ENCODE peak calls at places on chromosome 4, in nine cellular contexts. One of them, this sample, is unnamed.

GRCh38 chr4:121873604-121874003 is 3.3 kb upstream of the BBS7 start:
- DNase-seq in cardiac muscle cell: no peak
- DNase-seq in astrocyte of the cerebellum: no peak
- DNase-seq in lung: no peak
- DNase-seq in upper lobe of right lung: no peak
- DNase-seq in mucosa of descending colon: no peak
- DNase-seq in tibial artery: no peak
- DNase-seq in astrocyte of the spinal cord: no peak
- DNase-seq in tibial nerve: no peak
- DNase-seq in this sample: no peak

GRCh38 chr4:76219299-76220055 is 5.9 kb upstream of the SCARB2 start:
- DNase-seq in cardiac muscle cell: peak
- DNase-seq in astrocyte of the cerebellum: no peak
- DNase-seq in lung: no peak
- DNase-seq in upper lobe of right lung: no peak
- DNase-seq in mucosa of descending colon: no peak
- DNase-seq in tibial artery: no peak
- DNase-seq in astrocyte of the spinal cord: no peak
- DNase-seq in tibial nerve: peak
- DNase-seq in this sample: no peak

GRCh38 chr4:159455675-159456235 is 352.9 kb downstream of the RAPGEF2 start:
- DNase-seq in cardiac muscle cell: peak
- DNase-seq in astrocyte of the cerebellum: no peak
- DNase-seq in lung: no peak
- DNase-seq in upper lobe of right lung: no peak
- DNase-seq in mucosa of descending colon: peak
- DNase-seq in tibial artery: no peak
- DNase-seq in astrocyte of the spinal cord: peak
- DNase-seq in tibial nerve: peak
- DNase-seq in this sample: no peak

GRCh38 chr4:67573193-67573592 is 14.7 kb downstream of the STAP1 start:
- DNase-seq in cardiac muscle cell: no peak
- DNase-seq in astrocyte of the cerebellum: no peak
- DNase-seq in lung: no peak
- DNase-seq in upper lobe of right lung: no peak
- DNase-seq in mucosa of descending colon: no peak
- DNase-seq in tibial artery: no peak
- DNase-seq in astrocyte of the spinal cord: no peak
- DNase-seq in tibial nerve: no peak
- DNase-seq in this sample: no peak

GRCh38 chr4:152936446-152937279 is 540 bp downstream of the FHDC1 start:
- DNase-seq in cardiac muscle cell: no peak
- DNase-seq in astrocyte of the cerebellum: no peak
- DNase-seq in lung: no peak
- DNase-seq in upper lobe of right lung: peak
- DNase-seq in mucosa of descending colon: peak
- DNase-seq in tibial artery: no peak
- DNase-seq in astrocyte of the spinal cord: no peak
- DNase-seq in tibial nerve: no peak
- DNase-seq in this sample: peak

GRCh38 chr4:144190009-144190408 is 49.5 kb upstream of the GYPA start:
- DNase-seq in cardiac muscle cell: no peak
- DNase-seq in astrocyte of the cerebellum: no peak
- DNase-seq in lung: no peak
- DNase-seq in upper lobe of right lung: no peak
- DNase-seq in mucosa of descending colon: no peak
- DNase-seq in tibial artery: no peak
- DNase-seq in astrocyte of the spinal cord: no peak
- DNase-seq in tibial nerve: no peak
- DNase-seq in this sample: no peak

GRCh38 chr4:141705747-141706377 is 69.5 kb downstream of the IL15 start:
- DNase-seq in cardiac muscle cell: no peak
- DNase-seq in astrocyte of the cerebellum: no peak
- DNase-seq in lung: no peak
- DNase-seq in upper lobe of right lung: no peak
- DNase-seq in mucosa of descending colon: no peak
- DNase-seq in tibial artery: no peak
- DNase-seq in astrocyte of the spinal cord: no peak
- DNase-seq in tibial nerve: no peak
- DNase-seq in this sample: no peak

GRCh38 chr4:73335717-73336116 is 68.4 kb upstream of the ALB start:
- DNase-seq in cardiac muscle cell: no peak
- DNase-seq in astrocyte of the cerebellum: no peak
- DNase-seq in lung: no peak
- DNase-seq in upper lobe of right lung: no peak
- DNase-seq in mucosa of descending colon: no peak
- DNase-seq in tibial artery: no peak
- DNase-seq in astrocyte of the spinal cord: no peak
- DNase-seq in tibial nerve: no peak
- DNase-seq in this sample: no peak

GRCh38 chr4:184815046-184815877 is 10.5 kb downstream of the ACSL1 start:
- DNase-seq in cardiac muscle cell: peak
- DNase-seq in astrocyte of the cerebellum: no peak
- DNase-seq in lung: peak
- DNase-seq in upper lobe of right lung: peak
- DNase-seq in mucosa of descending colon: peak
- DNase-seq in tibial artery: peak
- DNase-seq in astrocyte of the spinal cord: peak
- DNase-seq in tibial nerve: peak
- DNase-seq in this sample: peak

GRCh38 chr4:184817494-184818215 is 8.1 kb downstream of the ACSL1 start:
- DNase-seq in cardiac muscle cell: no peak
- DNase-seq in astrocyte of the cerebellum: no peak
- DNase-seq in lung: no peak
- DNase-seq in upper lobe of right lung: no peak
- DNase-seq in mucosa of descending colon: no peak
- DNase-seq in tibial artery: no peak
- DNase-seq in astrocyte of the spinal cord: no peak
- DNase-seq in tibial nerve: no peak
- DNase-seq in this sample: peak

GRCh38 chr4:184814686-184815045 is 11.1 kb downstream of the ACSL1 start:
- DNase-seq in cardiac muscle cell: no peak
- DNase-seq in astrocyte of the cerebellum: no peak
- DNase-seq in lung: no peak
- DNase-seq in upper lobe of right lung: no peak
- DNase-seq in mucosa of descending colon: no peak
- DNase-seq in tibial artery: no peak
- DNase-seq in astrocyte of the spinal cord: no peak
- DNase-seq in tibial nerve: no peak
- DNase-seq in this sample: no peak

GRCh38 chr4:184818216-184818564 is 7.6 kb downstream of the ACSL1 start:
- DNase-seq in cardiac muscle cell: no peak
- DNase-seq in astrocyte of the cerebellum: no peak
- DNase-seq in lung: no peak
- DNase-seq in upper lobe of right lung: no peak
- DNase-seq in mucosa of descending colon: no peak
- DNase-seq in tibial artery: no peak
- DNase-seq in astrocyte of the spinal cord: no peak
- DNase-seq in tibial nerve: no peak
- DNase-seq in this sample: no peak

DNA sequence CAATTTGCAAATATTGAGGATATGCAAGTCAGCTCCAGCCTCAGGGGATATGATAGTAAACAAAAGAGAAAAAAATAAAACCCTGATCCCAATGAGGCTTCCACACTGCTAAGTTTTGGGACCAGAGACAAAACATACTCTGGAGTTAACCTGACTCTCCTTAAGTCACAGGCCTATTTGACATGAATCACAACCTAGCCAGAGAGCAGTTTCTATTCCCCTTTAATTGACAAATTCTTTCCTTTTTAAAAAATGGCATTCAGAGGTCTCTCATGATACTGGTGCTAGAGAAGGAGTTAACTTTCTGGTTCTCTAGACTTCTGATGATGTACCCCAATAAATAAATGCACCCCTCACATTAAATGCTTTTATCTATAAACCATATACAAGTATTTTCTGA is 8.8 kb downstream of the ACSL1 start:
- DNase-seq in cardiac muscle cell: no peak
- DNase-seq in astrocyte of the cerebellum: no peak
- DNase-seq in lung: no peak
- DNase-seq in upper lobe of right lung: no peak
- DNase-seq in mucosa of descending colon: no peak
- DNase-seq in tibial artery: no peak
- DNase-seq in astrocyte of the spinal cord: no peak
- DNase-seq in tibial nerve: no peak
- DNase-seq in this sample: no peak
- H3K4me3 ChIP-seq in cardiac muscle cell: no peak
- H3K4me3 ChIP-seq in astrocyte of the cerebellum: no peak
- H3K4me3 ChIP-seq in lung: no peak
- H3K4me3 ChIP-seq in upper lobe of right lung: no peak
- H3K4me3 ChIP-seq in mucosa of descending colon: no peak
- H3K4me3 ChIP-seq in tibial artery: no peak
- H3K4me3 ChIP-seq in astrocyte of the spinal cord: no peak
- H3K4me3 ChIP-seq in tibial nerve: no peak
- H3K4me3 ChIP-seq in this sample: no peak

GRCh38 chr4:140151700-140152014 is 2.3 kb downstream of the MAML3 start:
- DNase-seq in cardiac muscle cell: peak
- DNase-seq in astrocyte of the cerebellum: peak
- DNase-seq in lung: peak
- DNase-seq in upper lobe of right lung: peak
- DNase-seq in mucosa of descending colon: peak
- DNase-seq in tibial artery: peak
- DNase-seq in astrocyte of the spinal cord: peak
- DNase-seq in tibial nerve: peak
- DNase-seq in this sample: no peak

GRCh38 chr4:140153419-140153743 is 603 bp downstream of the MAML3 start:
- DNase-seq in cardiac muscle cell: no peak
- DNase-seq in astrocyte of the cerebellum: no peak
- DNase-seq in lung: no peak
- DNase-seq in upper lobe of right lung: no peak
- DNase-seq in mucosa of descending colon: no peak
- DNase-seq in tibial artery: no peak
- DNase-seq in astrocyte of the spinal cord: no peak
- DNase-seq in tibial nerve: no peak
- DNase-seq in this sample: no peak

GRCh38 chr4:140152760-140153418 is 1.1 kb downstream of the MAML3 start:
- DNase-seq in cardiac muscle cell: peak
- DNase-seq in astrocyte of the cerebellum: no peak
- DNase-seq in lung: peak
- DNase-seq in upper lobe of right lung: peak
- DNase-seq in mucosa of descending colon: peak
- DNase-seq in tibial artery: peak
- DNase-seq in astrocyte of the spinal cord: peak
- DNase-seq in tibial nerve: peak
- DNase-seq in this sample: peak

GRCh38 chr4:140150886-140151699 is 2.9 kb downstream of the MAML3 start:
- DNase-seq in cardiac muscle cell: peak
- DNase-seq in astrocyte of the cerebellum: peak
- DNase-seq in lung: peak
- DNase-seq in upper lobe of right lung: peak
- DNase-seq in mucosa of descending colon: peak
- DNase-seq in tibial artery: peak
- DNase-seq in astrocyte of the spinal cord: peak
- DNase-seq in tibial nerve: peak
- DNase-seq in this sample: peak

DNA sequence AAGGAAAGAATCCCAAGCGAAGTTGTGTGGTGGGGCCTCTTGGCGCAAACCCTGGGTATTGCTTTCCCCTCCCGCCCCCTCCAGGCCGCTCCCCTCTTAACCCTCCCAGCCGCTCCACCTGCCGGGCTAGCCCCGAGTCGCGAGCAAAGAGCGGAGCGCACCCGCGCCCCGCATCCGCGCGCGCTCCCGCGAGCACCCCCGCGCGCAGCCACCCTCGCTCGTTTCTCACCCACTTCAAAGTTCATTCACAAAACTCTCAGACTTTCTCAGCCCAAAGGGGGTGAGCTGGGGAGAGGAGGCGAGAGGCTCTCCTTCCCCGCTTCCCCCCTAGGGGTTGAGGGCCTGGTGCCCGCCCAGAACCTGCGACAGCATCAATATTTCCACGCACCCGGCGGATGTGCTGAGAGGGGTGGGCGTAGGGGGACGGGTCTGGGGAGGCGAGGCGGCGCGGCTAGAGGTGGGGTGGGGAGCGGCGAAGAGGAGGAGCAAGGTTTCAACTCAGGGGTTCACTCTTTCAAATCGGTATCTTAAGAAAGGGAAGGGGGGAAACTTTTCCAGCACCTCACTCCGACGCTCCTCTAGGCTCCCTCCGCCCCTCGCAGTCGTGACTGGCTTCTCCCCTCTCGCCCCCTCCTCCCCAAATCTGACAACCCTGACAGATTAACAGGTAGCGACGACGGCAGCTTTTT is 1.8 kb downstream of the MAML3 start:
- DNase-seq in cardiac muscle cell: no peak
- DNase-seq in astrocyte of the cerebellum: no peak
- DNase-seq in lung: peak
- DNase-seq in upper lobe of right lung: peak
- DNase-seq in mucosa of descending colon: no peak
- DNase-seq in tibial artery: no peak
- DNase-seq in astrocyte of the spinal cord: no peak
- DNase-seq in tibial nerve: peak
- DNase-seq in this sample: peak
- TF ChIP-seq CTCF in cardiac muscle cell: peak
- TF ChIP-seq CTCF in astrocyte of the cerebellum: peak
- TF ChIP-seq CTCF in lung: no peak
- TF ChIP-seq CTCF in upper lobe of right lung: peak
- TF ChIP-seq CTCF in mucosa of descending colon: peak
- TF ChIP-seq CTCF in tibial artery: peak
- TF ChIP-seq CTCF in astrocyte of the spinal cord: peak
- TF ChIP-seq CTCF in tibial nerve: peak
- TF ChIP-seq CTCF in this sample: no peak

GRCh38 chr4:156969136-156969535 is 2.5 kb downstream of the PDGFC start:
- DNase-seq in cardiac muscle cell: no peak
- DNase-seq in astrocyte of the cerebellum: no peak
- DNase-seq in lung: no peak
- DNase-seq in upper lobe of right lung: no peak
- DNase-seq in mucosa of descending colon: no peak
- DNase-seq in tibial artery: no peak
- DNase-seq in astrocyte of the spinal cord: no peak
- DNase-seq in tibial nerve: no peak
- DNase-seq in this sample: no peak
- H3K4me3 ChIP-seq in cardiac muscle cell: no peak
- H3K4me3 ChIP-seq in astrocyte of the cerebellum: peak
- H3K4me3 ChIP-seq in lung: no peak
- H3K4me3 ChIP-seq in upper lobe of right lung: peak
- H3K4me3 ChIP-seq in mucosa of descending colon: no peak
- H3K4me3 ChIP-seq in tibial artery: peak
- H3K4me3 ChIP-seq in astrocyte of the spinal cord: peak
- H3K4me3 ChIP-seq in tibial nerve: no peak
- H3K4me3 ChIP-seq in this sample: no peak

DNA sequence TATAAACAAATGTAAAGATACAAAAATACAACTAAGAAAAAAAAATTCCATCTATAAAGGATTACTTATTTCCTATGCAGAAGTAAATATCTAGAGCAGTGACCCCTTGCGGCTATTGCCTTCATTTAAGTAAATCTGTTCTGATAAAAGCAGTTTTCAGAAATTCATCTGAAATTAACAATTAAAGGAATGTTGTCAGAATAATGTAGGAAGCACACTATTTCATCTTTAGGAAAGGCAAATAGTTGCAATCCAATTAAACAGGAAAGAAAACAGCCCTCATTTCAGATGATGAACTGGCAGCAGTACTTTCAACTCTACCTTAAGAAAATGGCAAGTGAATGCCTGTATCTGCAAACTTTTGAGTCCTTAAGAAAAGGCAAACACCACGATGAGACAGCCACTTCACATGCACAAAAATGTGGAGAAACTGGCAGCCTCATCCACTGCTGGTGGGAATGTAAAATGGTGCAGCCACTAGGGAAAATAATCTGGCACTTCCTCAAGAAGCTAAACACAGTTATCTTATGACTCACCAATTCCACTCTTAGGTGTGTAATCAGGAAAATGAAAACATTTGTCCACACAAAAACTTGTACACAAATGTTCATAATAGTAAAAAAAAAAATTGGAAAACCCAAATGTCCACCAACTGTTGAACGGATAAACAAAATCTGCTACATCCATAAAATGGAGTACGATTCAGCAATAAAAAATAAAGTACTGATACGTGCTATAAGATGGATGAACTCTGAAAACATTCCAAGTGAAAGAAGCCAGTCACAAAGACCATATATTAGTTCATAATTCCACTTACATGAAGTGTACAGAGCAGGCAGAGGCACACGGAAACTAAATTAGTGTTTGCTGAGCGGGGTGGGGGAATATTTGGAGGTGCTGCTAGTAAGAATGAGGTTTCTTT is 2.0 kb upstream of the THAP9 start:
- DNase-seq in cardiac muscle cell: peak
- DNase-seq in astrocyte of the cerebellum: peak
- DNase-seq in lung: peak
- DNase-seq in upper lobe of right lung: no peak
- DNase-seq in mucosa of descending colon: peak
- DNase-seq in tibial artery: peak
- DNase-seq in astrocyte of the spinal cord: peak
- DNase-seq in tibial nerve: peak
- DNase-seq in this sample: no peak
- TF ChIP-seq CTCF in cardiac muscle cell: peak
- TF ChIP-seq CTCF in astrocyte of the cerebellum: peak
- TF ChIP-seq CTCF in lung: peak
- TF ChIP-seq CTCF in upper lobe of right lung: peak
- TF ChIP-seq CTCF in mucosa of descending colon: no peak
- TF ChIP-seq CTCF in tibial artery: peak
- TF ChIP-seq CTCF in astrocyte of the spinal cord: peak
- TF ChIP-seq CTCF in tibial nerve: peak
- TF ChIP-seq CTCF in this sample: peak

This sample was measured in GM06990.